ENCODE peak calls at places on chromosomes 16 and 17, in ten cellular contexts. One of them, this sample, is unnamed.

GRCh38 chr16:73060216-73060615 is 12.3 kb upstream of the ZFHX3 start:
- DNase-seq in A549: peak; percentile 40
- DNase-seq in ovary: no peak
- DNase-seq in body of pancreas: no peak
- DNase-seq in heart left ventricle: no peak
- DNase-seq in NB4: no peak
- DNase-seq in lower leg skin: no peak
- DNase-seq in prostate gland: no peak
- DNase-seq in uterus: no peak
- DNase-seq in esophagus squamous epithelium: no peak
- DNase-seq in this sample: no peak

GRCh38 chr17:38578229-38578628 is 27.5 kb downstream of the SRCIN1 start:
- DNase-seq in A549: no peak
- DNase-seq in ovary: no peak
- DNase-seq in body of pancreas: no peak
- DNase-seq in heart left ventricle: no peak
- DNase-seq in NB4: no peak
- DNase-seq in lower leg skin: no peak
- DNase-seq in prostate gland: no peak
- DNase-seq in uterus: no peak
- DNase-seq in esophagus squamous epithelium: no peak
- DNase-seq in this sample: no peak

GRCh38 chr16:49952386-49952785 is 72.6 kb upstream of the CNEP1R1 start:
- DNase-seq in A549: peak; percentile 16
- DNase-seq in ovary: no peak
- DNase-seq in body of pancreas: no peak
- DNase-seq in heart left ventricle: no peak
- DNase-seq in NB4: peak; percentile 80
- DNase-seq in lower leg skin: no peak
- DNase-seq in prostate gland: no peak
- DNase-seq in uterus: no peak
- DNase-seq in esophagus squamous epithelium: no peak
- DNase-seq in this sample: no peak

GRCh38 chr16:5722220-5722619 is 624.6 kb upstream of the EEF2KMT start:
- DNase-seq in A549: no peak
- DNase-seq in ovary: no peak
- DNase-seq in body of pancreas: no peak
- DNase-seq in heart left ventricle: no peak
- DNase-seq in NB4: no peak
- DNase-seq in lower leg skin: no peak
- DNase-seq in prostate gland: no peak
- DNase-seq in uterus: no peak
- DNase-seq in esophagus squamous epithelium: no peak
- DNase-seq in this sample: no peak

GRCh38 chr17:72336026-72336803 is 215.4 kb downstream of the SOX9 start:
- DNase-seq in A549: no peak
- DNase-seq in ovary: no peak
- DNase-seq in body of pancreas: no peak
- DNase-seq in heart left ventricle: no peak
- DNase-seq in NB4: no peak
- DNase-seq in lower leg skin: no peak
- DNase-seq in prostate gland: no peak
- DNase-seq in uterus: no peak
- DNase-seq in esophagus squamous epithelium: no peak
- DNase-seq in this sample: no peak

GRCh38 chr16:3431779-3432219 is 11.5 kb downstream of the ZNF597 start:
- DNase-seq in A549: no peak
- DNase-seq in ovary: peak; percentile 55
- DNase-seq in body of pancreas: peak; percentile 61
- DNase-seq in heart left ventricle: peak; percentile 32
- DNase-seq in NB4: peak; percentile 90
- DNase-seq in lower leg skin: no peak
- DNase-seq in prostate gland: no peak
- DNase-seq in uterus: peak; percentile 37
- DNase-seq in esophagus squamous epithelium: no peak
- DNase-seq in this sample: peak; percentile 88

GRCh38 chr17:7141824-7142223 is 27.2 kb upstream of the ASGR2 start:
- DNase-seq in A549: no peak
- DNase-seq in ovary: no peak
- DNase-seq in body of pancreas: no peak
- DNase-seq in heart left ventricle: no peak
- DNase-seq in NB4: no peak
- DNase-seq in lower leg skin: no peak
- DNase-seq in prostate gland: peak; percentile 76
- DNase-seq in uterus: no peak
- DNase-seq in esophagus squamous epithelium: no peak
- DNase-seq in this sample: no peak

GRCh38 chr16:79632289-79632688 is 31.8 kb upstream of the MAF start:
- DNase-seq in A549: peak; percentile 19
- DNase-seq in ovary: no peak
- DNase-seq in body of pancreas: no peak
- DNase-seq in heart left ventricle: no peak
- DNase-seq in NB4: peak; percentile 4
- DNase-seq in lower leg skin: peak; percentile 68
- DNase-seq in prostate gland: no peak
- DNase-seq in uterus: no peak
- DNase-seq in esophagus squamous epithelium: no peak
- DNase-seq in this sample: no peak

GRCh38 chr17:40303706-40304450 is 5.1 kb upstream of the RARA start:
- DNase-seq in A549: no peak
- DNase-seq in ovary: no peak
- DNase-seq in body of pancreas: no peak
- DNase-seq in heart left ventricle: no peak
- DNase-seq in NB4: no peak
- DNase-seq in lower leg skin: no peak
- DNase-seq in prostate gland: no peak
- DNase-seq in uterus: peak; percentile 55
- DNase-seq in esophagus squamous epithelium: no peak
- DNase-seq in this sample: no peak

GRCh38 chr17:33521784-33522183 is 228.7 kb upstream of the ASIC2 start:
- DNase-seq in A549: no peak
- DNase-seq in ovary: no peak
- DNase-seq in body of pancreas: no peak
- DNase-seq in heart left ventricle: no peak
- DNase-seq in NB4: peak; percentile 12
- DNase-seq in lower leg skin: no peak
- DNase-seq in prostate gland: no peak
- DNase-seq in uterus: no peak
- DNase-seq in esophagus squamous epithelium: no peak
- DNase-seq in this sample: peak; percentile 59

GRCh38 chr16:71900336-71900735 is 5.0 kb downstream of the IST1 start:
- DNase-seq in A549: no peak
- DNase-seq in ovary: no peak
- DNase-seq in body of pancreas: no peak
- DNase-seq in heart left ventricle: no peak
- DNase-seq in NB4: peak; percentile 77
- DNase-seq in lower leg skin: no peak
- DNase-seq in prostate gland: no peak
- DNase-seq in uterus: no peak
- DNase-seq in esophagus squamous epithelium: no peak
- DNase-seq in this sample: no peak

GRCh38 chr17:21452377-21453143 is 76.4 kb downstream of the KCNJ12 start:
- DNase-seq in A549: peak; percentile 62
- DNase-seq in ovary: peak; percentile 43
- DNase-seq in body of pancreas: peak; percentile 78
- DNase-seq in heart left ventricle: peak; percentile 58
- DNase-seq in NB4: peak; percentile 78
- DNase-seq in lower leg skin: peak; percentile 63
- DNase-seq in prostate gland: peak; percentile 13
- DNase-seq in uterus: peak; percentile 49
- DNase-seq in esophagus squamous epithelium: no peak
- DNase-seq in this sample: peak; percentile 78

GRCh38 chr17:21455761-21456160 is 79.6 kb downstream of the KCNJ12 start:
- DNase-seq in A549: no peak
- DNase-seq in ovary: no peak
- DNase-seq in body of pancreas: no peak
- DNase-seq in heart left ventricle: no peak
- DNase-seq in NB4: no peak
- DNase-seq in lower leg skin: no peak
- DNase-seq in prostate gland: no peak
- DNase-seq in uterus: no peak
- DNase-seq in esophagus squamous epithelium: no peak
- DNase-seq in this sample: no peak

GRCh38 chr17:21458036-21458435 is 81.9 kb downstream of the KCNJ12 start:
- DNase-seq in A549: no peak
- DNase-seq in ovary: no peak
- DNase-seq in body of pancreas: no peak
- DNase-seq in heart left ventricle: no peak
- DNase-seq in NB4: no peak
- DNase-seq in lower leg skin: no peak
- DNase-seq in prostate gland: no peak
- DNase-seq in uterus: no peak
- DNase-seq in esophagus squamous epithelium: no peak
- DNase-seq in this sample: no peak

GRCh38 chr17:21457051-21458026 is 81.2 kb downstream of the KCNJ12 start:
- DNase-seq in A549: peak; percentile 87
- DNase-seq in ovary: peak; percentile 74
- DNase-seq in body of pancreas: peak; percentile 91
- DNase-seq in heart left ventricle: peak; percentile 88
- DNase-seq in NB4: peak; percentile 90
- DNase-seq in lower leg skin: peak; percentile 80
- DNase-seq in prostate gland: peak; percentile 77
- DNase-seq in uterus: peak; percentile 89
- DNase-seq in esophagus squamous epithelium: peak; percentile 24
- DNase-seq in this sample: peak; percentile 94

GRCh38 chr17:21453144-21453982 is 77.2 kb downstream of the KCNJ12 start:
- DNase-seq in A549: no peak
- DNase-seq in ovary: no peak
- DNase-seq in body of pancreas: no peak
- DNase-seq in heart left ventricle: no peak
- DNase-seq in NB4: no peak
- DNase-seq in lower leg skin: no peak
- DNase-seq in prostate gland: no peak
- DNase-seq in uterus: no peak
- DNase-seq in esophagus squamous epithelium: no peak
- DNase-seq in this sample: no peak
- H3K4me3 ChIP-seq in A549: no peak overlapping the region
- H3K4me3 ChIP-seq in ovary: no peak overlapping the region
- H3K4me3 ChIP-seq in body of pancreas: no peak overlapping the region
- H3K4me3 ChIP-seq in heart left ventricle: no peak overlapping the region
- H3K4me3 ChIP-seq in NB4: no peak overlapping the region
- H3K4me3 ChIP-seq in lower leg skin: no peak overlapping the region
- H3K4me3 ChIP-seq in prostate gland: no peak overlapping the region
- H3K4me3 ChIP-seq in uterus: no peak overlapping the region
- H3K4me3 ChIP-seq in esophagus squamous epithelium: peak overlapping the region; percentile 58
- H3K4me3 ChIP-seq in this sample: peak overlapping the region; percentile 8

GRCh38 chr17:4988168-4988567 is 693 bp upstream of the CAMTA2 start:
- DNase-seq in A549: no peak
- DNase-seq in ovary: no peak
- DNase-seq in body of pancreas: no peak
- DNase-seq in heart left ventricle: peak; percentile 50
- DNase-seq in NB4: peak; percentile 75
- DNase-seq in lower leg skin: no peak
- DNase-seq in prostate gland: no peak
- DNase-seq in uterus: peak; percentile 40
- DNase-seq in esophagus squamous epithelium: no peak
- DNase-seq in this sample: no peak
- TF ChIP-seq POLR2A in A549: no peak
- TF ChIP-seq POLR2A in ovary: no peak
- TF ChIP-seq POLR2A in body of pancreas: no peak
- TF ChIP-seq POLR2A in heart left ventricle: no peak
- TF ChIP-seq POLR2A in NB4: no peak
- TF ChIP-seq POLR2A in lower leg skin: no peak
- TF ChIP-seq POLR2A in prostate gland: no peak
- TF ChIP-seq POLR2A in uterus: no peak
- TF ChIP-seq POLR2A in esophagus squamous epithelium: no peak
- TF ChIP-seq POLR2A in this sample: no peak

DNA sequence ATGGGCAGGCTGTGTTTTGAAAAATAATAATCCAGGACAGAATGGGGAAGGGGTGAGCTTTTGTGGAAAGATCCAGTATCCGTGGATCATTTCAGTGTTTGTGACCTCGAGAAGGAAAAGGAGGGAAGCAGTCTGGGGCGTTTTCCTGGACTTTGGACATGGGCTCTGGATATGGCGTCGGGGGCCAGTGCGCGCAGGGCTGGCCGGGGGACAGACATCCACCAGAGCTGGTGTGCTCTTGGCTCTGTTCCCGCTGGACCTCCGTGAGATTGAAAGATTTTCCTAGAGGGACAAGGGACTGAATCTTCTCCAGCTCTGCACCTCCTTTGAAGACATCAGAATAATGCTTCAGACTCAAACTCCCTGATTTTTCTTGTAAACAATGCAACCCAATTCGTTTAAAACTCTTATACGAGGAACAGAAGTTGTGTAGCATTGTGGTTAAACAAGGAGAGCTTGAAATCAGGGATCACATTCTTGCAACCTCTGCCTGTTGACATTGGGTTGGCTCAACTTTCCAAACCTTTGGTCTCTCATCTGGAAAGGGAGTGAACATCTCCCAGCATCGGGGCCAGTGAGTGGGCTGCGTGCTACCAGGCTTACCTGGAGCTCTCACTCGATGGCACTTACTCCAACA is 75.9 kb downstream of the C16orf95 start:
- DNase-seq in A549: no peak
- DNase-seq in ovary: no peak
- DNase-seq in body of pancreas: no peak
- DNase-seq in heart left ventricle: no peak
- DNase-seq in NB4: no peak
- DNase-seq in lower leg skin: no peak
- DNase-seq in prostate gland: no peak
- DNase-seq in uterus: no peak
- DNase-seq in esophagus squamous epithelium: no peak
- DNase-seq in this sample: no peak
- H3K4me3 ChIP-seq in A549: no peak overlapping the region
- H3K4me3 ChIP-seq in ovary: no peak overlapping the region
- H3K4me3 ChIP-seq in body of pancreas: no peak overlapping the region
- H3K4me3 ChIP-seq in heart left ventricle: no peak overlapping the region
- H3K4me3 ChIP-seq in NB4: no peak overlapping the region
- H3K4me3 ChIP-seq in lower leg skin: no peak overlapping the region
- H3K4me3 ChIP-seq in prostate gland: no peak overlapping the region
- H3K4me3 ChIP-seq in uterus: no peak overlapping the region
- H3K4me3 ChIP-seq in esophagus squamous epithelium: no peak overlapping the region
- H3K4me3 ChIP-seq in this sample: no peak overlapping the region

GRCh38 chr17:16327018-16327417 is 26.3 kb downstream of the CENPV start:
- DNase-seq in A549: no peak
- DNase-seq in ovary: no peak
- DNase-seq in body of pancreas: no peak
- DNase-seq in heart left ventricle: no peak
- DNase-seq in NB4: no peak
- DNase-seq in lower leg skin: no peak
- DNase-seq in prostate gland: no peak
- DNase-seq in uterus: no peak
- DNase-seq in esophagus squamous epithelium: no peak
- DNase-seq in this sample: no peak

GRCh38 chr17:16325964-16326363 is 27.3 kb downstream of the CENPV start:
- DNase-seq in A549: no peak
- DNase-seq in ovary: no peak
- DNase-seq in body of pancreas: no peak
- DNase-seq in heart left ventricle: no peak
- DNase-seq in NB4: no peak
- DNase-seq in lower leg skin: no peak
- DNase-seq in prostate gland: no peak
- DNase-seq in uterus: no peak
- DNase-seq in esophagus squamous epithelium: no peak
- DNase-seq in this sample: no peak

DNA sequence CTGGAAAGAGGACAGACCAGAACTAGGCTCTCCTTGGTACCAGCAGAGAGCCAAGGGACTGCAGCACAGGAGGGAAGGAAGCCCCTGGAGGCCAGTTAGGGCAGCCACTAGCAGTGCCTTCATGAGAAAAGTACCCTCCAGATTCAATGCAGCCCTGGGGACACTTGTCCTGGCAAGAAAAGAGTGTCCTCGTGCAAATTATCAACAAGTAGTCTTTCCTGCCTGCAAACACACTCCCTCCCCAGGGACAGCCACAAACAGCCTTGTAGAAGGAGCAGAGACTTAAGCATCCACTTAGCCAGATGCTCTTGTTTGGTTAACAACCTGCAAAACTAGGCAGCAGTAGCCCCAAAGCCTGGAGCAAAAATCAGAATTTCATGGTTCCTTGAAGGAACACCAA is 24.3 kb downstream of the CENPV start:
- DNase-seq in A549: no peak
- DNase-seq in ovary: no peak
- DNase-seq in body of pancreas: no peak
- DNase-seq in heart left ventricle: no peak
- DNase-seq in NB4: no peak
- DNase-seq in lower leg skin: no peak
- DNase-seq in prostate gland: no peak
- DNase-seq in uterus: no peak
- DNase-seq in esophagus squamous epithelium: no peak
- DNase-seq in this sample: no peak
- TF ChIP-seq POLR2A in A549: no peak
- TF ChIP-seq POLR2A in ovary: no peak
- TF ChIP-seq POLR2A in body of pancreas: no peak
- TF ChIP-seq POLR2A in heart left ventricle: no peak
- TF ChIP-seq POLR2A in NB4: no peak
- TF ChIP-seq POLR2A in lower leg skin: no peak
- TF ChIP-seq POLR2A in prostate gland: no peak
- TF ChIP-seq POLR2A in uterus: no peak
- TF ChIP-seq POLR2A in esophagus squamous epithelium: no peak
- TF ChIP-seq POLR2A in this sample: no peak

This sample was measured in testis.